ENCODE peak calls at places on chromosomes 13 and 19, in ten cellular contexts. U is GM03348, X is T-helper 17 cell, W is IMR-90, R is GDM1, D is nucleus accumbens, N is mucosa of descending colon, L is H7, V is Calu3, Y is aorta. H is an unnamed sample.
A peak's percentile ranks its signal among the peaks of the same experiment; 100 is the strongest.

GRCh38 chr13:59924256-59924655 is 239.5 kb downstream of the DIAPH3 start:
- DNase-seq in U (no peak), X (no peak), W (no peak), R (no peak), D (no peak), N (no peak), L (no peak), V (no peak), Y (no peak), H (no peak)

GRCh38 chr13:71067164-71067815 is 799.7 kb downstream of the DACH1 start:
- DNase-seq in U (no peak), X (no peak), W (no peak), R (no peak), D (no peak), N (peak; percentile 3), L (no peak), V (no peak), Y (no peak), H (no peak)

GRCh38 chr13:29507356-29507755 is 88.1 kb downstream of the SLC7A1 start:
- DNase-seq in U (no peak), X (no peak), W (no peak), R (no peak), D (no peak), N (no peak), L (no peak), V (no peak), Y (no peak), H (no peak)

GRCh38 chr13:69793803-69794453 is 313.7 kb upstream of the ATXN8OS start:
- DNase-seq in U (no peak), X (no peak), W (no peak), R (no peak), D (no peak), N (no peak), L (peak; percentile 5), V (no peak), Y (no peak), H (no peak)

GRCh38 chr13:49546559-49546958 is 38.8 kb downstream of the RCBTB1 start:
- DNase-seq in U (no peak), X (no peak), W (no peak), R (no peak), D (no peak), N (no peak), L (no peak), V (no peak), Y (no peak), H (no peak)

GRCh38 chr13:97878421-97879375 is 74.8 kb upstream of the IPO5 start:
- DNase-seq in U (no peak), X (no peak), W (peak; percentile 34), R (no peak), D (no peak), N (no peak), L (no peak), V (no peak), Y (no peak), H (no peak)

GRCh38 chr19:29667390-29667783 is 2.1 kb downstream of the PLEKHF1 start:
- DNase-seq in U (no peak), X (no peak), W (no peak), R (no peak), D (no peak), N (no peak), L (peak; percentile 28), V (no peak), Y (no peak), H (no peak)

GRCh38 chr19:28609944-28610343 is 603.0 kb downstream of the UQCRFS1 start:
- DNase-seq in U (no peak), X (no peak), W (no peak), R (no peak), D (no peak), N (no peak), L (no peak), V (no peak), Y (no peak), H (no peak)

GRCh38 chr19:21812448-21812847 is 23.5 kb downstream of the ZNF43 start:
- DNase-seq in U (no peak), X (no peak), W (no peak), R (no peak), D (no peak), N (no peak), L (no peak), V (no peak), Y (no peak), H (no peak)

GRCh38 chr19:54462072-54462712 is 1.4 kb downstream of the LENG9 start:
- DNase-seq in U (no peak), X (no peak), W (no peak), R (no peak), D (no peak), N (peak; percentile 58), L (peak; percentile 60), V (peak; percentile 37), Y (no peak), H (no peak)

GRCh38 chr13:51148952-51149573 is 38.0 kb upstream of the C13orf42 start:
- DNase-seq in U (peak; percentile 66), X (no peak), W (peak; percentile 45), R (no peak), D (peak; percentile 13), N (peak; percentile 22), L (peak; percentile 62), V (peak; percentile 17), Y (no peak), H (peak; percentile 64)

GRCh38 chr19:37551123-37551993 is 43.2 kb downstream of the ZNF571 start:
- DNase-seq in U (peak; percentile 86), X (peak; percentile 47), W (peak; percentile 44), R (no peak), D (no peak), N (peak; percentile 60), L (peak; percentile 29), V (no peak), Y (no peak), H (peak; percentile 83)

GRCh38 chr13:44191504-44192171 is 182.0 kb upstream of the SERP2 start:
- DNase-seq in U (peak; percentile 88), X (no peak), W (peak; percentile 70), R (no peak), D (no peak), N (peak; percentile 70), L (peak; percentile 58), V (peak; percentile 33), Y (no peak), H (peak; percentile 88)

GRCh38 chr19:12847159-12848139 is 9.1 kb downstream of the MAST1 start:
- DNase-seq in U (peak; percentile 96), X (peak; percentile 72), W (peak; percentile 73), R (peak; percentile 57), D (peak; percentile 43), N (peak; percentile 90), L (peak; percentile 99), V (peak; percentile 94), Y (peak; percentile 96), H (peak; percentile 92)

GRCh38 chr19:4979211-4979807 is 10.4 kb downstream of the KDM4B start:
- DNase-seq in U (no peak), X (no peak), W (no peak), R (no peak), D (no peak), N (no peak), L (peak; percentile 38), V (no peak), Y (no peak), H (no peak)

H was measured in AG08395.